ENCODE peak calls at places on chromosome 21, in nine cellular contexts. H, U, A, P, E, W, J, B and V are unnamed samples.

GRCh38 chr21:38839683-38840286 is 34.1 kb downstream of the ETS2 start:
- DNase-seq in H (no peak), U (peak), A (peak), P (peak), E (no peak), W (peak), J (peak), B (no peak), V (peak)

GRCh38 chr21:36005018-36005417 is 55.3 kb downstream of the SETD4 start:
- DNase-seq in H (no peak), U (no peak), A (peak), P (no peak), E (no peak), W (peak), J (peak), B (no peak), V (no peak)

GRCh38 chr21:36647279-36648093 is 51.4 kb upstream of the SIM2 start:
- DNase-seq in H (no peak), U (no peak), A (no peak), P (peak), E (no peak), W (peak), J (peak), B (no peak), V (peak)

GRCh38 chr21:31895069-31895851 is 22.4 kb downstream of the HUNK start:
- DNase-seq in H (no peak), U (no peak), A (peak), P (no peak), E (no peak), W (no peak), J (no peak), B (no peak), V (no peak)

GRCh38 chr21:32819702-32820101 is 48.1 kb upstream of the PAXBP1 start:
- DNase-seq in H (no peak), U (peak), A (no peak), P (no peak), E (no peak), W (peak), J (peak), B (no peak), V (no peak)

GRCh38 chr21:35509004-35509704 is 460.1 kb upstream of the RUNX1 start:
- DNase-seq in H (no peak), U (no peak), A (peak), P (no peak), E (no peak), W (no peak), J (no peak), B (no peak), V (no peak)

GRCh38 chr21:30714436-30714835 is 4.1 kb downstream of the KRTAP21-3 start:
- DNase-seq in H (no peak), U (no peak), A (peak), P (no peak), E (no peak), W (peak), J (no peak), B (no peak), V (no peak)

GRCh38 chr21:25639167-25639921 is at the start of gene JAM2:
- DNase-seq in H (peak), U (no peak), A (no peak), P (no peak), E (peak), W (no peak), J (no peak), B (no peak), V (peak)

GRCh38 chr21:24045373-24045772 is 1561.9 kb downstream of the MRPL39 start:
- DNase-seq in H (no peak), U (no peak), A (no peak), P (no peak), E (no peak), W (no peak), J (no peak), B (no peak), V (no peak)

GRCh38 chr21:33825898-33826297 is 89.7 kb downstream of the ATP5PO start:
- DNase-seq in H (no peak), U (no peak), A (no peak), P (no peak), E (no peak), W (peak), J (peak), B (no peak), V (no peak)

GRCh38 chr21:35303085-35303484 is 254.0 kb upstream of the RUNX1 start:
- DNase-seq in H (no peak), U (peak), A (no peak), P (peak), E (no peak), W (peak), J (peak), B (no peak), V (peak)

GRCh38 chr21:41360072-41360821 is 1.6 kb upstream of the MX2 start:
- DNase-seq in H (peak), U (no peak), A (no peak), P (no peak), E (no peak), W (peak), J (peak), B (no peak), V (no peak)

GRCh38 chr21:37886120-37886519 is 30.1 kb downstream of the KCNJ6 start:
- DNase-seq in H (no peak), U (no peak), A (no peak), P (no peak), E (no peak), W (no peak), J (no peak), B (no peak), V (no peak)

GRCh38 chr21:43809853-43810504 is 20.6 kb downstream of the RRP1 start:
- DNase-seq in H (no peak), U (no peak), A (no peak), P (no peak), E (no peak), W (no peak), J (no peak), B (no peak), V (no peak)

GRCh38 chr21:17532292-17532691 is 19.4 kb downstream of the CXADR start:
- DNase-seq in H (no peak), U (no peak), A (no peak), P (no peak), E (no peak), W (no peak), J (no peak), B (no peak), V (no peak)

GRCh38 chr21:31030367-31031106 is 7.7 kb downstream of the KRTAP19-8 start:
- DNase-seq in H (no peak), U (no peak), A (no peak), P (no peak), E (no peak), W (no peak), J (no peak), B (no peak), V (no peak)

GRCh38 chr21:46452719-46453118 is 6.0 kb upstream of the DIP2A start:
- DNase-seq in H (no peak), U (no peak), A (no peak), P (no peak), E (no peak), W (no peak), J (no peak), B (no peak), V (no peak)

GRCh38 chr21:42973309-42973990 is 912 bp upstream of the PKNOX1 start:
- DNase-seq in H (no peak), U (no peak), A (no peak), P (no peak), E (no peak), W (no peak), J (no peak), B (no peak), V (no peak)

GRCh38 chr21:29523646-29524045 is 224.9 kb downstream of the BACH1 start:
- DNase-seq in H (no peak), U (no peak), A (no peak), P (no peak), E (no peak), W (peak), J (peak), B (no peak), V (no peak)

GRCh38 chr21:41851090-41851790 is 27.9 kb downstream of the PRDM15 start:
- DNase-seq in H (no peak), U (no peak), A (no peak), P (no peak), E (no peak), W (no peak), J (no peak), B (no peak), V (no peak)

GRCh38 chr21:25964009-25964408 is 206.6 kb downstream of the APP start:
- DNase-seq in H (no peak), U (no peak), A (peak), P (peak), E (no peak), W (peak), J (peak), B (no peak), V (peak)

GRCh38 chr21:41706678-41707077 is 60.2 kb downstream of the RIPK4 start:
- DNase-seq in H (no peak), U (no peak), A (no peak), P (peak), E (no peak), W (peak), J (no peak), B (no peak), V (peak)

GRCh38 chr21:16563111-16563510 is 833.3 kb downstream of the USP25 start:
- DNase-seq in H (no peak), U (no peak), A (no peak), P (no peak), E (no peak), W (no peak), J (no peak), B (no peak), V (no peak)

GRCh38 chr21:31173881-31174555 is 135.7 kb upstream of the KRTAP19-8 start:
- DNase-seq in H (peak), U (no peak), A (no peak), P (peak), E (no peak), W (no peak), J (no peak), B (no peak), V (peak)

GRCh38 chr21:42472521-42472920 is 23.5 kb downstream of the RSPH1 start:
- DNase-seq in H (no peak), U (no peak), A (no peak), P (no peak), E (no peak), W (no peak), J (no peak), B (no peak), V (no peak)

GRCh38 chr21:42495765-42496119 is 282 bp downstream of the RSPH1 start:
- DNase-seq in H (no peak), U (no peak), A (no peak), P (no peak), E (peak), W (peak), J (no peak), B (no peak), V (peak)

GRCh38 chr21:45086342-45086958 is 12.1 kb downstream of the ADARB1 start:
- DNase-seq in H (no peak), U (no peak), A (peak), P (no peak), E (no peak), W (no peak), J (no peak), B (no peak), V (no peak)

GRCh38 chr21:45973475-45974072 is 8.0 kb upstream of the COL6A1 start:
- DNase-seq in H (peak), U (no peak), A (peak), P (peak), E (peak), W (peak), J (peak), B (peak), V (peak)

GRCh38 chr21:31908106-31909031 is 35.5 kb downstream of the HUNK start:
- DNase-seq in H (no peak), U (no peak), A (no peak), P (no peak), E (no peak), W (peak), J (no peak), B (no peak), V (no peak)

GRCh38 chr21:14620152-14620551 is 74.0 kb upstream of the SAMSN1 start:
- DNase-seq in H (no peak), U (no peak), A (peak), P (no peak), E (no peak), W (no peak), J (no peak), B (no peak), V (no peak)

GRCh38 chr21:17786219-17787181 is 32.7 kb downstream of the C21orf91 start:
- DNase-seq in H (no peak), U (no peak), A (peak), P (no peak), E (no peak), W (no peak), J (no peak), B (no peak), V (no peak)

GRCh38 chr21:33373451-33373850 is 29.8 kb upstream of the IFNGR2 start:
- DNase-seq in H (no peak), U (no peak), A (no peak), P (no peak), E (no peak), W (no peak), J (no peak), B (no peak), V (no peak)

GRCh38 chr21:37915941-37916794 is at the start of gene KCNJ6:
- DNase-seq in H (no peak), U (no peak), A (peak), P (peak), E (peak), W (peak), J (peak), B (peak), V (peak)